ENCODE peak calls at places on chromosomes 4 and X, in six cellular contexts. V, I, K, D, E and J are unnamed samples.

GRCh38 chr4:2860391-2861348 is 17.0 kb downstream of the ADD1 start:
- DNase-seq in V (no peak), I (peak), K (no peak), D (no peak), E (no peak), J (no peak)

GRCh38 chrX:130555757-130556156 is 154.0 kb downstream of the RBMX2 start:
- DNase-seq in V (no peak), I (no peak), K (no peak), D (no peak), E (no peak), J (no peak)

GRCh38 chr4:163693211-163693610 is 198.7 kb downstream of the TMA16 start:
- DNase-seq in V (no peak), I (no peak), K (no peak), D (no peak), E (peak), J (no peak)

GRCh38 chrX:140507223-140507981 is 2.5 kb upstream of the SOX3 start:
- DNase-seq in V (no peak), I (no peak), K (no peak), D (no peak), E (no peak), J (peak)

GRCh38 chr4:189765271-189765670 is 175.4 kb upstream of the FRG1 start:
- DNase-seq in V (no peak), I (no peak), K (no peak), D (no peak), E (no peak), J (no peak)

GRCh38 chr4:18106620-18107019 is 85.1 kb upstream of the LCORL start:
- DNase-seq in V (no peak), I (no peak), K (no peak), D (no peak), E (no peak), J (no peak)

GRCh38 chr4:87904627-87905026 is 70.9 kb upstream of the SPP1 start:
- DNase-seq in V (no peak), I (no peak), K (no peak), D (no peak), E (no peak), J (no peak)

GRCh38 chr4:41124916-41125548 is 89.3 kb downstream of the APBB2 start:
- DNase-seq in V (no peak), I (no peak), K (no peak), D (no peak), E (peak), J (no peak)

GRCh38 chr4:1154523-1155182 is 17.7 kb downstream of the SPON2 start:
- DNase-seq in V (no peak), I (no peak), K (no peak), D (no peak), E (peak), J (no peak)

GRCh38 chr4:92447265-92447905 is 143.6 kb downstream of the GRID2 start:
- DNase-seq in V (no peak), I (no peak), K (no peak), D (no peak), E (no peak), J (no peak)

GRCh38 chr4:17771284-17771908 is 10.0 kb downstream of the FAM184B start:
- DNase-seq in V (no peak), I (no peak), K (no peak), D (no peak), E (no peak), J (no peak)

GRCh38 chr4:88043586-88044340 is 36.3 kb downstream of the PKD2 start:
- DNase-seq in V (no peak), I (no peak), K (no peak), D (no peak), E (no peak), J (no peak)

GRCh38 chr4:147826288-147826646 is 94.4 kb downstream of the ARHGAP10 start:
- DNase-seq in V (no peak), I (no peak), K (no peak), D (no peak), E (no peak), J (no peak)

GRCh38 chr4:123327346-123327745 is 69.2 kb upstream of the SPRY1 start:
- DNase-seq in V (no peak), I (no peak), K (no peak), D (no peak), E (no peak), J (no peak)

GRCh38 chrX:47200385-47201150 is 6.9 kb downstream of the UBA1 start:
- DNase-seq in V (no peak), I (peak), K (no peak), D (no peak), E (peak), J (no peak)

GRCh38 chrX:75547783-75548182 is 24.9 kb upstream of the ZDHHC15 start:
- DNase-seq in V (no peak), I (peak), K (no peak), D (no peak), E (peak), J (no peak)

GRCh38 chr4:73679836-73680235 is 59.6 kb upstream of the RASSF6 start:
- DNase-seq in V (no peak), I (no peak), K (no peak), D (no peak), E (peak), J (no peak)

GRCh38 chrX:70434352-70434866 is 10.2 kb upstream of the DLG3 start:
- DNase-seq in V (peak), I (peak), K (peak), D (peak), E (peak), J (peak)

GRCh38 chrX:125203737-125204578 is 115.7 kb upstream of the TEX13C start:
- DNase-seq in V (no peak), I (no peak), K (no peak), D (no peak), E (peak), J (peak)

GRCh38 chrX:152907084-152907651 is 9.3 kb downstream of the ZNF185 start:
- DNase-seq in V (no peak), I (no peak), K (no peak), D (no peak), E (peak), J (peak)

GRCh38 chr4:147913137-147913536 is 181.2 kb downstream of the ARHGAP10 start:
- DNase-seq in V (no peak), I (no peak), K (no peak), D (no peak), E (no peak), J (no peak)

GRCh38 chrX:133953785-133954355 is 31.5 kb downstream of the GPC3 start:
- DNase-seq in V (no peak), I (no peak), K (no peak), D (no peak), E (no peak), J (no peak)

GRCh38 chrX:38347136-38347535 is 5.3 kb upstream of the OTC start:
- DNase-seq in V (no peak), I (no peak), K (no peak), D (no peak), E (peak), J (peak)

GRCh38 chr4:145766273-145766672 is 86.3 kb downstream of the C4orf51 start:
- DNase-seq in V (no peak), I (no peak), K (no peak), D (no peak), E (no peak), J (no peak)

GRCh38 chr4:75867135-75867534 is 35.1 kb downstream of the PPEF2 start:
- DNase-seq in V (no peak), I (no peak), K (no peak), D (no peak), E (no peak), J (no peak)